ENCODE peak calls at places on chromosomes 1 and 21, in ten cellular contexts. B, Y, K, V, J, W, L, R, X and G are unnamed samples.

GRCh38 chr1:151549199-151549598 is 9.1 kb downstream of the TUFT1 start:
- DNase-seq in B (no peak), Y (no peak), K (no peak), V (no peak), J (no peak), W (no peak), L (peak), R (no peak), X (no peak), G (no peak)

GRCh38 chr1:214603819-214604252 is 841 bp downstream of the CENPF start:
- DNase-seq in B (no peak), Y (no peak), K (no peak), V (no peak), J (no peak), W (peak), L (peak), R (no peak), X (peak), G (no peak)

GRCh38 chr1:244150665-244151064 is 99.6 kb downstream of the ZBTB18 start:
- DNase-seq in B (no peak), Y (no peak), K (no peak), V (no peak), J (no peak), W (peak), L (no peak), R (no peak), X (no peak), G (no peak)

GRCh38 chr1:54340876-54341275 is 65.3 kb downstream of the SSBP3 start:
- DNase-seq in B (no peak), Y (no peak), K (no peak), V (no peak), J (no peak), W (no peak), L (no peak), R (no peak), X (no peak), G (no peak)

GRCh38 chr1:167345386-167345733 is 124.7 kb downstream of the POU2F1 start:
- DNase-seq in B (no peak), Y (no peak), K (no peak), V (no peak), J (no peak), W (peak), L (peak), R (no peak), X (no peak), G (no peak)

GRCh38 chr1:211484738-211485479 is 7.1 kb downstream of the RD3 start:
- DNase-seq in B (no peak), Y (no peak), K (no peak), V (no peak), J (no peak), W (no peak), L (no peak), R (no peak), X (no peak), G (no peak)

GRCh38 chr1:220786337-220787068 is at the start of gene MTARC1:
- DNase-seq in B (peak), Y (no peak), K (peak), V (peak), J (peak), W (peak), L (peak), R (peak), X (no peak), G (peak)

GRCh38 chr1:54398963-54399528 is 7.1 kb downstream of the SSBP3 start:
- DNase-seq in B (no peak), Y (no peak), K (no peak), V (no peak), J (no peak), W (no peak), L (no peak), R (no peak), X (peak), G (no peak)

GRCh38 chr1:72918939-72919338 is 636.6 kb upstream of the NEGR1 start:
- DNase-seq in B (no peak), Y (no peak), K (no peak), V (no peak), J (no peak), W (no peak), L (no peak), R (no peak), X (no peak), G (no peak)

GRCh38 chr21:43611598-43612369 is 47.5 kb downstream of the HSF2BP start:
- DNase-seq in B (peak), Y (no peak), K (peak), V (peak), J (peak), W (peak), L (peak), R (peak), X (peak), G (peak)

GRCh38 chr1:213327318-213327667 is 276.3 kb downstream of the RPS6KC1 start:
- DNase-seq in B (no peak), Y (peak), K (peak), V (no peak), J (no peak), W (no peak), L (peak), R (no peak), X (no peak), G (no peak)

GRCh38 chr1:71170925-71171324 is 90.1 kb upstream of the ZRANB2 start:
- DNase-seq in B (no peak), Y (no peak), K (no peak), V (no peak), J (no peak), W (no peak), L (no peak), R (no peak), X (no peak), G (no peak)

GRCh38 chr1:180945151-180945550 is 32.5 kb downstream of the KIAA1614 start:
- DNase-seq in B (no peak), Y (no peak), K (no peak), V (no peak), J (no peak), W (no peak), L (no peak), R (no peak), X (no peak), G (no peak)

GRCh38 chr1:84253891-84254290 is 47.6 kb upstream of the SAMD13 start:
- DNase-seq in B (peak), Y (peak), K (peak), V (no peak), J (no peak), W (peak), L (peak), R (no peak), X (no peak), G (peak)

GRCh38 chr1:214331827-214332423 is 51.0 kb downstream of the SMYD2 start:
- DNase-seq in B (peak), Y (no peak), K (peak), V (peak), J (peak), W (peak), L (peak), R (peak), X (peak), G (peak)